ENCODE peak calls at places on chromosomes 16 and 17, in eight cellular contexts. O is heart left ventricle, M is aorta, K is body of pancreas, H is upper lobe of right lung, J is neuronal stem cell, G is left lung, V is lung. W is an unnamed sample. For H3K27me3, the result is how much of the 10 kb centered on the place peaks cover.

GRCh38 chr17:44206825-44207155 is 7.1 kb upstream of the ATXN7L3 start:
- DNase-seq in O (no peak), M (no peak), K (no peak), H (no peak), J (no peak), G (no peak), V (no peak), W (no peak)

GRCh38 chr16:72244853-72245252 is 72.9 kb upstream of the PMFBP1 start:
- DNase-seq in O (no peak), M (no peak), K (no peak), H (no peak), J (no peak), G (no peak), V (no peak), W (peak)

GRCh38 chr16:3091551-3091950 is 7.5 kb downstream of the ZSCAN10 start:
- DNase-seq in O (no peak), M (no peak), K (no peak), H (no peak), J (no peak), G (no peak), V (no peak), W (no peak)

GRCh38 chr17:47952181-47953021 is 5.3 kb downstream of the PRR15L start:
- DNase-seq in O (no peak), M (no peak), K (peak), H (no peak), J (no peak), G (no peak), V (peak), W (no peak)

GRCh38 chr17:14448816-14449215 is 147.9 kb downstream of the HS3ST3B1 start:
- DNase-seq in O (no peak), M (no peak), K (no peak), H (no peak), J (no peak), G (no peak), V (no peak), W (no peak)

GRCh38 chr17:76643553-76644148 is at the start of gene ST6GALNAC1:
- DNase-seq in O (peak), M (no peak), K (no peak), H (peak), J (no peak), G (no peak), V (no peak), W (no peak)

GRCh38 chr16:30078744-30079143 is 3.0 kb downstream of the PPP4C start:
- DNase-seq in O (no peak), M (no peak), K (no peak), H (no peak), J (no peak), G (no peak), V (no peak), W (no peak)

GRCh38 chr16:1823821-1824220 is 2.8 kb downstream of the HAGH start:
- DNase-seq in O (no peak), M (no peak), K (peak), H (no peak), J (no peak), G (no peak), V (no peak), W (peak)

GRCh38 chr17:1010586-1010985 is 13.7 kb downstream of the TIMM22 start:
- DNase-seq in O (no peak), M (no peak), K (no peak), H (no peak), J (no peak), G (peak), V (no peak), W (peak)

GRCh38 chr17:66467766-66468165 is 165.4 kb downstream of the PRKCA start:
- DNase-seq in O (no peak), M (no peak), K (no peak), H (no peak), J (no peak), G (no peak), V (no peak), W (no peak)

GRCh38 chr16:57167951-57168350 is 17.9 kb downstream of the PSME3IP1 start:
- DNase-seq in O (no peak), M (no peak), K (no peak), H (no peak), J (peak), G (no peak), V (no peak), W (peak)

GRCh38 chr17:82977586-82977985 is 101.8 kb upstream of the METRNL start:
- DNase-seq in O (no peak), M (no peak), K (no peak), H (peak), J (no peak), G (peak), V (no peak), W (peak)

GRCh38 chr17:58231644-58232043 is 6.7 kb upstream of the LPO start:
- DNase-seq in O (no peak), M (no peak), K (no peak), H (no peak), J (no peak), G (no peak), V (no peak), W (no peak)

GRCh38 chr16:4375717-4376116 is 4.1 kb downstream of the VASN start:
- DNase-seq in O (no peak), M (no peak), K (no peak), H (no peak), J (no peak), G (no peak), V (no peak), W (no peak)

GRCh38 chr17:75743625-75744206 is 21.3 kb downstream of the GALK1 start:
- DNase-seq in O (no peak), M (no peak), K (no peak), H (no peak), J (no peak), G (no peak), V (no peak), W (no peak)

GRCh38 chr17:6668727-6669425 is 17.3 kb downstream of the C17orf100 start:
- DNase-seq in O (no peak), M (no peak), K (no peak), H (no peak), J (no peak), G (no peak), V (no peak), W (no peak)

GRCh38 chr17:50372222-50372621 is 762 bp downstream of the MRPL27 start:
- DNase-seq in O (no peak), M (peak), K (no peak), H (no peak), J (no peak), G (no peak), V (no peak), W (no peak)

GRCh38 chr17:38444151-38444550 is 15.9 kb downstream of the ARHGAP23 start:
- DNase-seq in O (peak), M (peak), K (peak), H (peak), J (no peak), G (peak), V (peak), W (peak)

GRCh38 chr16:28845173-28846079 is 722 bp downstream of the TUFM start:
- DNase-seq in O (no peak), M (peak), K (no peak), H (no peak), J (no peak), G (no peak), V (no peak), W (peak)

GRCh38 chr16:54331241-54332002 is 44.8 kb upstream of the IRX3 start:
- DNase-seq in O (no peak), M (no peak), K (no peak), H (no peak), J (peak), G (no peak), V (no peak), W (peak)

GRCh38 chr16:57882797-57883196 is 80.5 kb upstream of the KIFC3 start:
- DNase-seq in O (no peak), M (no peak), K (no peak), H (no peak), J (no peak), G (no peak), V (no peak), W (peak)

GRCh38 chr16:17011712-17012111 is 459.0 kb downstream of the XYLT1 start:
- DNase-seq in O (no peak), M (no peak), K (no peak), H (no peak), J (no peak), G (no peak), V (no peak), W (no peak)

GRCh38 chr16:67528222-67528869 is at the start of gene RIPOR1:
- DNase-seq in O (peak), M (peak), K (peak), H (peak), J (peak), G (no peak), V (no peak), W (peak)

GRCh38 chr16:80034469-80034826 is 433.9 kb upstream of the MAF start:
- DNase-seq in O (no peak), M (no peak), K (no peak), H (no peak), J (no peak), G (no peak), V (no peak), W (no peak)

GRCh38 chr17:17468217-17469010 is 8.4 kb upstream of the MED9 start:
- DNase-seq in O (no peak), M (no peak), K (peak), H (no peak), J (no peak), G (no peak), V (no peak), W (no peak)

GRCh38 chr16:11796227-11797165 is 562 bp downstream of the ZC3H7A start:
- DNase-seq in O (peak), M (peak), K (peak), H (peak), J (no peak), G (peak), V (peak), W (peak)

GRCh38 chr16:3087243-3087791 is 11.8 kb downstream of the ZSCAN10 start:
- DNase-seq in O (peak), M (no peak), K (no peak), H (no peak), J (no peak), G (no peak), V (no peak), W (peak)

GRCh38 chr17:80279895-80280294 is 19.2 kb downstream of the RNF213 start:
- DNase-seq in O (peak), M (peak), K (no peak), H (peak), J (no peak), G (peak), V (no peak), W (peak)

GRCh38 chr17:12445331-12445730 is 220.4 kb upstream of the MYOCD start:
- DNase-seq in O (no peak), M (no peak), K (no peak), H (no peak), J (no peak), G (no peak), V (no peak), W (no peak)

GRCh38 chr17:36980281-36980761 is 31.6 kb downstream of the AATF start:
- DNase-seq in O (no peak), M (no peak), K (no peak), H (no peak), J (no peak), G (no peak), V (no peak), W (no peak)

GRCh38 chr17:15453782-15454181 is 13.6 kb downstream of the CDRT4 start:
- DNase-seq in O (no peak), M (no peak), K (no peak), H (no peak), J (no peak), G (no peak), V (no peak), W (no peak)

GRCh38 chr16:55811811-55812210 is 21.1 kb downstream of the CES1 start:
- DNase-seq in O (no peak), M (no peak), K (no peak), H (no peak), J (no peak), G (no peak), V (no peak), W (no peak)

GRCh38 chr17:10210151-10210574 is 11.8 kb upstream of the GAS7 start:
- DNase-seq in O (no peak), M (peak), K (peak), H (no peak), J (no peak), G (no peak), V (no peak), W (peak)

GRCh38 chr17:76439314-76439928 is 13.5 kb downstream of the UBE2O start:
- DNase-seq in O (no peak), M (peak), K (no peak), H (no peak), J (no peak), G (no peak), V (no peak), W (no peak)

GRCh38 chr17:61403846-61404701 is 4.4 kb downstream of the TBX2 start:
- DNase-seq in O (no peak), M (peak), K (no peak), H (peak), J (no peak), G (peak), V (no peak), W (peak)

GRCh38 chr17:61406543-61406845 is 6.9 kb downstream of the TBX2 start:
- DNase-seq in O (no peak), M (no peak), K (no peak), H (no peak), J (no peak), G (no peak), V (no peak), W (no peak)

GRCh38 chr17:61404702-61405046 is 5.0 kb downstream of the TBX2 start:
- DNase-seq in O (no peak), M (no peak), K (no peak), H (peak), J (no peak), G (no peak), V (no peak), W (peak)

GRCh38 chr17:61405686-61406542 is 6.3 kb downstream of the TBX2 start:
- DNase-seq in O (no peak), M (peak), K (no peak), H (peak), J (no peak), G (no peak), V (no peak), W (peak)

GRCh38 chr17:61405047-61405685 is 5.5 kb downstream of the TBX2 start:
- DNase-seq in O (no peak), M (peak), K (no peak), H (no peak), J (no peak), G (peak), V (no peak), W (peak)
- H3K4me3 ChIP-seq in O (peak), M (no peak), K (no peak), H (peak), J (peak), G (peak), V (peak), W (peak)

DNA sequence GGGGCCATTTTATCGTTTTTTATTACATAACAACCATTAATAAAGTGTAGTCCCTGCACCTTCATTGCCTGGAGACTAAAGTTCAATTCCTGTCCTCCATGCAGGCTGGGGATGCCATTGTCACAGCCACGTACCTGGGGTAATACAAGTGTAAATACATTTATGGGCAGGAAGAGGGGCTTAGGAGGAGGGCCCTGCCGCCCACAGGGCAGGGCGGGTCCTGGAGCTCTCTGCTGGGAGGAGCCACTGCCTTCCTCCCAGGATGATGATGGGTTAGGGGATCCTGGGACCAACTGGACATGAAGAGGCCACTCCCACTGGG is 44.0 kb upstream of the SLC38A10 start:
- DNase-seq in O (no peak), M (no peak), K (no peak), H (no peak), J (no peak), G (no peak), V (no peak), W (peak)
- H3K27me3 ChIP-seq in O (under half), M (under half), K (under half), H (under half), J (under half), G (under half), V (under half), W (under half)

GRCh38 chr16:279531-279930 is 860 bp upstream of the ARHGDIG start:
- DNase-seq in O (no peak), M (no peak), K (no peak), H (no peak), J (no peak), G (no peak), V (no peak), W (no peak)

GRCh38 chr16:280005-280421 is 378 bp upstream of the ARHGDIG start:
- DNase-seq in O (no peak), M (no peak), K (no peak), H (no peak), J (no peak), G (no peak), V (no peak), W (peak)

GRCh38 chr16:280991-281659 is 734 bp downstream of the ARHGDIG start:
- DNase-seq in O (no peak), M (no peak), K (no peak), H (no peak), J (no peak), G (no peak), V (no peak), W (peak)

GRCh38 chr16:281660-282249 is 1.2 kb upstream of the PDIA2 start:
- DNase-seq in O (no peak), M (no peak), K (peak), H (no peak), J (no peak), G (no peak), V (no peak), W (no peak)

DNA sequence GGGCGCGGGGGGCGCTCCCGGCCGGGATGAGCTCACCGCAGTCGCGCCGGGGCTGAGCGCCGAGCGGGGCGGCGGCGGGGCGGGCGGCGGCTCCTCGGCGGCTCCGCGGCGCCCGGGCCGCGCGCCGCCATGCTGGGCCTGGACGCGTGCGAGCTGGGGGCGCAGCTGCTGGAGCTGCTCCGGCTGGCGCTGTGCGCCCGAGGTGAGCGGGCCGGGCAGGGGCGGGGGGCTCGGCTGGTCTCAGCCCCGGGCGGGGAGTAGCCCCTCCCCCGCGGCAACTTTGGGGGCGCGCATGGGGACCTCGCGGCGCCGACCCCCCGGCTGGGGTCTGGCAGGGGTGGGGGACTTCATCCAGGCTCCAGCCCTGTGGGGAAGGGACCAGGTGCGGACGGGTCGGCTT is at the start of gene ARHGDIG:
- DNase-seq in O (no peak), M (no peak), K (no peak), H (no peak), J (no peak), G (no peak), V (no peak), W (peak)
- H3K4me3 ChIP-seq in O (peak), M (no peak), K (peak), H (peak), J (peak), G (no peak), V (no peak), W (peak)

GRCh38 chr16:88687254-88687576 is 908 bp upstream of the SNAI3 start:
- DNase-seq in O (no peak), M (no peak), K (no peak), H (no peak), J (no peak), G (no peak), V (no peak), W (no peak)
- H3K27me3 ChIP-seq in O (under half), M (under half), K (under half), H (under half), J (under half), G (half or more), V (under half), W (under half)

DNA sequence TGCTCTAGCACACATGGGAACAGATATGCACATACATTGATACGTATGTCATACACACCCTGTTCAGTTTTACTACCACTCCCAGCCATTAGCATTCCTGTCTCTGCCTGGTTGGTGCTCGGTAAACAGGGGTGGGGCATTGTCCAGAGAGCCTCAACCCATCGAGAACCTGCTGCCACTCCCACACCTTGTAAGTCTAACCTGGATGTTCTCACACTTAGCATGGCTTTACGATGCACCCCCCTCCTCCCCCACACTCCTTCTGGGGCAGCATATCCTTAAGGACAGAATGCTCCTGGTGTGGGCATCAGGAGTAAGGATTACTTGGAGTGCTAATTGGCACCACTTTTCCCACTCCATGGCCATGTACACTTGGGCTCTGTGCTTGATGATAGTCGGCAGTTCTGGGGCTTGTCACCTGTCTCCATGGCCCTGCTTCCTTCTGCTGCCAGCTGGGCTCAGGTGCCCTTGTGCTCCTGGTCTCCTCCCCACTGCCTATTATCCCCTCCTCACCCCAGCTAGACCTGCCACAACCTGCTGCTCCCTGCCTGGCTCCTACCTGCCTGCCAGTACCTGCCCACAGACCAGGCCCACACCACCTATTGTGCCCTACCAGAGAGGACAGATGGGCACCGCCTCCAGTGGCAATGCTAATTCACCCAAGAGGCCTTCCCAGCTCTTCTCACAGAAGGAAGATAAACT is 710 bp upstream of the RAPGEFL1 start:
- DNase-seq in O (no peak), M (no peak), K (no peak), H (no peak), J (no peak), G (no peak), V (peak), W (peak)
- H3K4me3 ChIP-seq in O (no peak), M (no peak), K (no peak), H (no peak), J (peak), G (peak), V (no peak), W (no peak)

W was measured in H7.